ENCODE peak calls at places on chromosomes 1 and 21, in nine cellular contexts. G is choroid plexus epithelial cell; E is activated T-cell treated with anti-CD3 and anti-CD28 coated beads for 24 hours; J is endothelial cell; M is stimulated activated CD4-positive, alpha-beta T cell treated with anti-CD3 and anti-CD28 coated beads, Interleukin-2, amount 100 ng/mL, for 48 hours; P is head of caudate nucleus; U is MG63; B is cortex of kidney; R is germinal center. V is an unnamed sample.

GRCh38 chr1:228284521-228284920 is 76.7 kb downstream of the OBSCN start:
- DNase-seq in R (no peak), G (no peak), M (no peak), E (no peak), U (no peak), J (no peak), B (no peak), P (no peak), V (no peak)

GRCh38 chr1:151827853-151828252 is 3.7 kb downstream of the RORC start:
- DNase-seq in P (no peak), J (no peak), B (no peak), U (no peak), M (no peak), G (no peak), R (no peak), E (no peak), V (no peak)

GRCh38 chr21:26715116-26715515 is 130.1 kb downstream of the ADAMTS1 start:
- DNase-seq in R (no peak), E (no peak), G (no peak), J (no peak), B (no peak), M (no peak), P (no peak), U (no peak), V (no peak)

GRCh38 chr1:184036517-184036949 is 995 bp downstream of the COLGALT2 start:
- DNase-seq in B (no peak), R (peak; percentile 6), E (no peak), G (no peak), J (peak; percentile 42), M (no peak), P (no peak), U (no peak), V (peak; percentile 57)

GRCh38 chr1:41739061-41739955 is 179.4 kb downstream of the HIVEP3 start:
- DNase-seq in R (peak; percentile 77), U (peak; percentile 53), E (peak; percentile 84), P (peak; percentile 40), M (peak; percentile 80), B (no peak), J (no peak), G (peak; percentile 93), V (peak; percentile 53)

GRCh38 chr1:156663178-156663577 is 14.0 kb downstream of the NES start:
- DNase-seq in J (no peak), P (no peak), M (no peak), R (no peak), B (no peak), G (peak; percentile 32), U (no peak), E (no peak), V (peak; percentile 68)

GRCh38 chr1:228697209-228698016 is 37.9 kb upstream of the RHOU start:
- DNase-seq in B (no peak), G (peak; percentile 95), P (peak; percentile 42), R (no peak), J (no peak), U (peak; percentile 54), M (no peak), E (no peak), V (peak; percentile 50)

GRCh38 chr1:73839922-73840321 is 358.1 kb downstream of the LRRIQ3 start:
- DNase-seq in B (no peak), J (peak; percentile 30), U (no peak), R (no peak), E (no peak), G (peak; percentile 1), P (no peak), M (peak; percentile 5), V (no peak)

GRCh38 chr1:211579434-211580302 is 707 bp upstream of the SLC30A1 start:
- DNase-seq in E (no peak), J (peak; percentile 60), R (no peak), U (peak; percentile 80), B (peak; percentile 71), P (no peak), G (no peak), M (no peak), V (peak; percentile 56)

GRCh38 chr1:240499012-240499411 is 112.9 kb downstream of the GREM2 start:
- DNase-seq in P (no peak), M (no peak), G (peak; percentile 39), J (no peak), R (no peak), U (peak; percentile 18), B (no peak), E (no peak), V (peak; percentile 42)

GRCh38 chr1:171351961-171352360 is 38.0 kb downstream of the FMO4 start:
- DNase-seq in J (no peak), E (no peak), R (no peak), U (no peak), M (no peak), P (no peak), G (no peak), B (no peak), V (no peak)

GRCh38 chr1:89953072-89953626 is 41.8 kb upstream of the ZNF326 start:
- DNase-seq in R (no peak), P (no peak), G (peak; percentile 82), U (peak; percentile 91), M (peak; percentile 19), E (no peak), B (no peak), J (peak; percentile 16), V (peak; percentile 67)

V was measured in mesenchymal stem cell.